ENCODE peak calls at places on chromosome 16, in eight cellular contexts. R, O, T, K, E, Q, A and B are unnamed samples.

GRCh38 chr16:27239026-27239425 is 29.5 kb downstream of the NSMCE1 start:
- DNase-seq in E (no peak), T (no peak), R (no peak), K (no peak), O (no peak), Q (no peak), A (no peak), B (no peak)

GRCh38 chr16:68995011-68995504 is 110.4 kb upstream of the HAS3 start:
- DNase-seq in K (no peak), Q (peak; percentile 70), A (no peak), T (no peak), O (peak; percentile 53), R (peak; percentile 58), E (peak; percentile 88), B (peak; percentile 46)

GRCh38 chr16:2713985-2714774 is 5.8 kb downstream of the PRSS27 start:
- DNase-seq in E (no peak), A (no peak), T (no peak), R (no peak), Q (no peak), K (peak; percentile 14), O (no peak), B (no peak)

GRCh38 chr16:72424776-72425175 is 252.8 kb upstream of the PMFBP1 start:
- DNase-seq in Q (no peak), R (no peak), E (no peak), O (no peak), K (no peak), T (no peak), A (no peak), B (no peak)

GRCh38 chr16:80924372-80924978 is 82.2 kb downstream of the CMC2 start:
- DNase-seq in E (peak; percentile 82), Q (peak; percentile 51), T (peak; percentile 30), R (peak; percentile 43), K (peak; percentile 68), O (peak; percentile 80), A (no peak), B (peak; percentile 50)

GRCh38 chr16:19783363-19783762 is 65.3 kb downstream of the IQCK start:
- DNase-seq in T (no peak), Q (no peak), E (no peak), R (no peak), K (no peak), A (no peak), O (no peak), B (no peak)

GRCh38 chr16:11312718-11313492 is 31.8 kb upstream of the PRM1 start:
- DNase-seq in K (peak; percentile 76), Q (peak; percentile 36), E (peak; percentile 86), T (no peak), R (peak; percentile 78), A (no peak), O (no peak), B (peak; percentile 90)

GRCh38 chr16:72066747-72067146 is 3.7 kb downstream of the HPR start:
- DNase-seq in T (no peak), A (no peak), K (no peak), Q (peak; percentile 42), O (peak; percentile 39), E (peak; percentile 68), R (peak; percentile 64), B (peak; percentile 2)

GRCh38 chr16:71840052-71840451 is 5.7 kb upstream of the ATXN1L start:
- DNase-seq in O (no peak), A (no peak), T (no peak), R (no peak), Q (no peak), K (no peak), E (no peak), B (no peak)

GRCh38 chr16:60763869-60764268 is 1272.4 kb downstream of the CDH8 start:
- DNase-seq in A (no peak), E (no peak), O (no peak), K (no peak), Q (no peak), T (no peak), R (no peak), B (no peak)

GRCh38 chr16:27366687-27367462 is 35.1 kb upstream of the IL21R start:
- DNase-seq in A (no peak), Q (no peak), K (peak; percentile 51), E (no peak), T (no peak), R (no peak), O (peak; percentile 26), B (no peak)

GRCh38 chr16:86067936-86068335 is 169.0 kb downstream of the IRF8 start:
- DNase-seq in K (no peak), T (no peak), R (no peak), E (no peak), Q (no peak), O (no peak), A (no peak), B (no peak)

GRCh38 chr16:47858333-47859067 is 297.3 kb downstream of the ABCC12 start:
- DNase-seq in Q (no peak), O (no peak), R (no peak), A (no peak), E (no peak), T (no peak), K (no peak), B (no peak)

GRCh38 chr16:11032922-11033291 is 88.5 kb downstream of the CLEC16A start:
- DNase-seq in A (peak; percentile 42), R (peak; percentile 80), T (peak; percentile 53), Q (no peak), E (peak; percentile 99), K (no peak), O (no peak), B (no peak)

GRCh38 chr16:77289331-77289809 is 90.2 kb downstream of the SYCE1L start:
- DNase-seq in R (peak; percentile 73), Q (peak; percentile 51), A (no peak), O (peak; percentile 65), T (no peak), K (no peak), E (peak; percentile 84), B (peak; percentile 83)

GRCh38 chr16:242281-242680 is 7.7 kb downstream of the FAM234A start:
- DNase-seq in O (no peak), A (no peak), R (no peak), T (no peak), K (no peak), Q (no peak), E (no peak), B (no peak)

GRCh38 chr16:48447940-48448536 is 62.8 kb upstream of the SIAH1 start:
- DNase-seq in E (no peak), T (no peak), O (no peak), K (no peak), Q (no peak), R (no peak), A (no peak), B (no peak)

GRCh38 chr16:19179890-19180490 is 11.9 kb downstream of the SYT17 start:
- DNase-seq in R (peak; percentile 33), E (peak; percentile 61), T (peak; percentile 54), A (no peak), Q (peak; percentile 71), K (peak; percentile 81), O (peak; percentile 63), B (peak; percentile 63)

GRCh38 chr16:27181020-27181419 is 22.3 kb upstream of the KDM8 start:
- DNase-seq in O (no peak), R (no peak), T (no peak), K (no peak), E (peak; percentile 25), A (no peak), Q (no peak), B (no peak)

GRCh38 chr16:49952386-49952785 is 72.6 kb upstream of the CNEP1R1 start:
- DNase-seq in R (no peak), T (no peak), Q (peak; percentile 35), O (no peak), A (no peak), E (peak; percentile 40), K (no peak), B (no peak)

GRCh38 chr16:21598676-21599157 is 660 bp upstream of the METTL9 start:
- DNase-seq in T (no peak), K (no peak), E (peak; percentile 23), R (no peak), A (no peak), O (peak; percentile 43), Q (no peak), B (no peak)

GRCh38 chr16:66365588-66365987 is 903 bp upstream of the CDH5 start:
- DNase-seq in E (no peak), T (peak; percentile 72), K (peak; percentile 44), R (peak; percentile 20), A (peak; percentile 44), Q (peak; percentile 49), O (peak; percentile 80), B (no peak)

GRCh38 chr16:13921328-13921727 is 1.4 kb downstream of the ERCC4 start:
- DNase-seq in E (no peak), A (no peak), T (no peak), O (no peak), K (no peak), R (no peak), Q (no peak), B (no peak)

GRCh38 chr16:76676356-76676755 is 399.2 kb downstream of the CNTNAP4 start:
- DNase-seq in O (no peak), E (peak; percentile 72), R (no peak), K (no peak), A (no peak), T (no peak), Q (peak; percentile 92), B (peak; percentile 88)

GRCh38 chr16:63625141-63625540 is 1496.7 kb downstream of the CDH11 start:
- DNase-seq in K (no peak), Q (no peak), E (no peak), A (no peak), R (no peak), T (no peak), O (no peak), B (no peak)
- H3K4me1 ChIP-seq in K (no peaks in the 10 kb centered on the region), Q (no peaks in the 10 kb centered on the region), E (no peaks in the 10 kb centered on the region), A (no peaks in the 10 kb centered on the region), R (no peaks in the 10 kb centered on the region), T (no peaks in the 10 kb centered on the region), O (no peaks in the 10 kb centered on the region), B (no peaks in the 10 kb centered on the region)

DNA sequence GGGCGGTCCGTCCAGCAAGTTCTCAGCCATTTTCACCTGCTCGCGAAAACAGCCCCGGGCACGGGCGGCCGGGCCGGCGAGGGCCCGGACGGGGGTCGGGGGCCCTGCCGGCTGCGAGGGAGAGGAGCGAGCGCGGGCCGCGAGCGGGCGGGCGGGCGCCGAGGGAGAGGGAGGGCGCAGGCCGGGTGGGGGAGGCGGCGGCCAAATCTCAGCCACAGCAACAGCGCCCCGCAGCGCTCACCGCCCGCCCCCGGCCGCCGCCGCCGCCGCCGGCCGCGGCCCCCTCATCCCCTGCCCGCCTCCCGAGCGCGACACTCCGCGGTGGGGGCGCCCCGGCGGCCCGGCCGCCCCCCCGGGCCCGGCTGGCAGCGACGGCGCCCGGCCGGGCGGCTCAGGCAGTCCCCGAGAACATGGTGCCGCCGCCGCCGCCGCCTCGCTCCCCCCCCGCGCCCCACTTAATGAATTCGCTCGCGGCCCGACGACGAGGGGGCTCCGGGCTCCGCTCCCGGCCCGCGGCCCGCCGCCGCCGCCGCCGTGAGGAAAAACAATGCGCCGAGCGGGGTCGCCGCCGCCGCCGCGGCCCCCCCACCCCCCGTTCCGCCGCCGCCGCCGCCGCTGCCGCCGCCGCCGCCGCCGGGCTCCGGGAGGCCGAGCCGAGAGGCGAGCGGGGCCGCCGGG is 487 bp downstream of the CREBBP start:
- DNase-seq in A (peak; percentile 55), T (peak; percentile 86), K (peak; percentile 83), Q (peak; percentile 47), O (peak; percentile 31), R (peak; percentile 52), E (peak; percentile 54), B (no peak)
- H3K4me1 ChIP-seq in A (peaks cover 45% of the 10 kb centered on the region), T (peaks cover 33% of the 10 kb centered on the region), K (peaks cover 28% of the 10 kb centered on the region), Q (peaks cover 17% of the 10 kb centered on the region), O (peaks cover 8% of the 10 kb centered on the region), R (peaks cover 18% of the 10 kb centered on the region), E (peaks cover 10% of the 10 kb centered on the region), B (peaks cover 17% of the 10 kb centered on the region)

GRCh38 chr16:51544850-51545467 is 393.9 kb upstream of the SALL1 start:
- DNase-seq in A (no peak), R (no peak), Q (no peak), K (no peak), E (peak; percentile 93), T (no peak), O (no peak), B (no peak)
- H3K4me1 ChIP-seq in A (no peaks in the 10 kb centered on the region), R (peaks cover 8% of the 10 kb centered on the region), Q (no peaks in the 10 kb centered on the region), K (no peaks in the 10 kb centered on the region), E (peaks cover 30% of the 10 kb centered on the region), T (no peaks in the 10 kb centered on the region), O (peaks cover 5% of the 10 kb centered on the region), B (no peaks in the 10 kb centered on the region)

GRCh38 chr16:24734382-24734781 is 4.9 kb downstream of the TNRC6A start:
- DNase-seq in K (no peak), E (no peak), O (no peak), R (peak; percentile 72), T (no peak), Q (no peak), A (no peak), B (no peak)
- H3K4me1 ChIP-seq in K (peaks cover 35% of the 10 kb centered on the region), E (no peaks in the 10 kb centered on the region), O (peaks cover 44% of the 10 kb centered on the region), R (peaks cover 27% of the 10 kb centered on the region), T (peaks cover 35% of the 10 kb centered on the region), Q (peaks cover 31% of the 10 kb centered on the region), A (peaks cover 86% of the 10 kb centered on the region), B (peaks cover 65% of the 10 kb centered on the region)